ENCODE peak calls at places on chromosome 16, in seven cellular contexts. Z is germinal center; T is psoas muscle; O is neural crest cell; G is Calu3; C is H4; W is stimulated activated CD4-positive, alpha-beta T cell treated with anti-CD3 and anti-CD28 coated beads, Interleukin-1b, Interleukin-23, amount 100 ng/mL, for 24 hours. M is an unnamed sample.

GRCh38 chr16:48106445-48106844 is 49.3 kb downstream of the ABCC12 start:
- DNase-seq in C (no peak), T (no peak), W (no peak), Z (no peak), G (no peak), O (no peak), M (no peak)

GRCh38 chr16:35184356-35184870 is 1725.0 kb downstream of the TP53TG3F start:
- DNase-seq in O (no peak), W (no peak), T (no peak), C (no peak), Z (no peak), G (no peak), M (no peak)

GRCh38 chr16:1900452-1900774 is 17.8 kb downstream of the HS3ST6 start:
- DNase-seq in C (no peak), O (no peak), W (no peak), Z (no peak), G (peak; percentile 42), T (peak; percentile 38), M (no peak)

GRCh38 chr16:66127459-66128362 is 238.8 kb upstream of the CDH5 start:
- DNase-seq in C (no peak), W (no peak), T (peak; percentile 64), O (peak; percentile 6), G (no peak), Z (no peak), M (no peak)

GRCh38 chr16:80433617-80434016 is 107.2 kb upstream of the DYNLRB2 start:
- DNase-seq in T (no peak), G (no peak), C (peak; percentile 21), W (no peak), Z (no peak), O (no peak), M (peak; percentile 3)

GRCh38 chr16:56480776-56481467 is 29.6 kb downstream of the OGFOD1 start:
- DNase-seq in Z (no peak), G (no peak), T (peak; percentile 76), O (no peak), W (no peak), C (no peak), M (no peak)

GRCh38 chr16:983044-984030 is 1.8 kb downstream of the SOX8 start:
- DNase-seq in O (no peak), G (no peak), T (no peak), C (no peak), W (no peak), Z (no peak), M (no peak)

GRCh38 chr16:89722392-89723278 is 1.3 kb downstream of the ZNF276 start:
- DNase-seq in G (peak; percentile 86), W (no peak), T (peak; percentile 84), C (no peak), Z (no peak), O (no peak), M (peak; percentile 80)

GRCh38 chr16:80189481-80190163 is 351.2 kb upstream of the DYNLRB2 start:
- DNase-seq in O (no peak), C (no peak), G (no peak), Z (no peak), W (no peak), T (no peak), M (no peak)